ENCODE peak calls at places on chromosomes 5 and 9, in six cellular contexts. S is GM12892, U is transverse colon, N is ovary, P is upper lobe of left lung, E is IMR-90. D is an unnamed sample.

GRCh38 chr5:81626524-81626923 is 124.4 kb downstream of the SSBP2 start:
- DNase-seq in S (no peak), U (no peak), N (no peak), P (no peak), E (peak; percentile 90), D (no peak)

GRCh38 chr5:109865636-109866035 is 175.9 kb downstream of the MAN2A1 start:
- DNase-seq in S (no peak), U (no peak), N (peak; percentile 15), P (no peak), E (peak; percentile 98), D (no peak)

GRCh38 chr9:110076894-110077725 is 130.8 kb downstream of the C9orf152 start:
- DNase-seq in S (no peak), U (no peak), N (no peak), P (no peak), E (peak; percentile 79), D (no peak)

GRCh38 chr5:148697177-148697820 is 43.0 kb upstream of the HTR4 start:
- DNase-seq in S (no peak), U (no peak), N (no peak), P (no peak), E (peak; percentile 56), D (no peak)

GRCh38 chr5:131952286-131952857 is 6.9 kb upstream of the MEIKIN start:
- DNase-seq in S (no peak), U (no peak), N (no peak), P (no peak), E (peak; percentile 1), D (no peak)

GRCh38 chr5:65913519-65913918 is 12.9 kb upstream of the ERBIN start:
- DNase-seq in S (no peak), U (no peak), N (peak; percentile 18), P (no peak), E (peak; percentile 9), D (no peak)

GRCh38 chr5:98784411-98784810 is 10.9 kb downstream of the RGMB start:
- DNase-seq in S (no peak), U (no peak), N (no peak), P (no peak), E (no peak), D (no peak)

GRCh38 chr9:79652598-79652997 is 80.8 kb downstream of the TLE4 start:
- DNase-seq in S (no peak), U (no peak), N (no peak), P (no peak), E (peak; percentile 53), D (no peak)

GRCh38 chr9:110049699-110050450 is 158.1 kb downstream of the C9orf152 start:
- DNase-seq in S (no peak), U (peak; percentile 40), N (no peak), P (no peak), E (no peak), D (peak; percentile 87)

GRCh38 chr5:53478411-53479044 is 1.9 kb upstream of the FST start:
- DNase-seq in S (no peak), U (peak; percentile 11), N (no peak), P (no peak), E (peak; percentile 63), D (peak; percentile 72)

GRCh38 chr5:102901821-102902448 is 146.8 kb downstream of the PAM start:
- DNase-seq in S (no peak), U (no peak), N (no peak), P (no peak), E (no peak), D (no peak)

GRCh38 chr5:17895296-17896058 is 261.2 kb downstream of the TAF11L14 start:
- DNase-seq in S (no peak), U (no peak), N (no peak), P (no peak), E (no peak), D (no peak)

GRCh38 chr5:124328201-124328600 is 418.2 kb downstream of the ZNF608 start:
- DNase-seq in S (no peak), U (no peak), N (no peak), P (no peak), E (no peak), D (no peak)

GRCh38 chr9:90836396-90837080 is 34.9 kb downstream of the SYK start:
- DNase-seq in S (no peak), U (no peak), N (no peak), P (no peak), E (no peak), D (no peak)

GRCh38 chr9:124251605-124252366 is 6.0 kb upstream of the NEK6 start:
- DNase-seq in S (no peak), U (no peak), N (no peak), P (no peak), E (peak; percentile 78), D (no peak)

GRCh38 chr9:75086443-75087278 is 1.3 kb downstream of the NMRK1 start:
- DNase-seq in S (no peak), U (peak; percentile 39), N (peak; percentile 25), P (peak; percentile 40), E (no peak), D (peak; percentile 78)

GRCh38 chr5:85538362-85538761 is 1079.4 kb upstream of the COX7C start:
- DNase-seq in S (no peak), U (no peak), N (no peak), P (no peak), E (no peak), D (no peak)

GRCh38 chr9:79651251-79651795 is 79.6 kb downstream of the TLE4 start:
- DNase-seq in S (no peak), U (no peak), N (no peak), P (peak; percentile 58), E (no peak), D (peak; percentile 83)

GRCh38 chr5:57499262-57500050 is 16.8 kb upstream of the ACTBL2 start:
- DNase-seq in S (no peak), U (no peak), N (no peak), P (no peak), E (peak; percentile 69), D (no peak)

GRCh38 chr5:5140051-5141010 is at the start of gene ADAMTS16:
- DNase-seq in S (no peak), U (no peak), N (peak; percentile 47), P (no peak), E (no peak), D (no peak)

GRCh38 chr9:90078988-90079457 is 474.2 kb downstream of the GADD45G start:
- DNase-seq in S (no peak), U (no peak), N (no peak), P (no peak), E (no peak), D (no peak)

GRCh38 chr9:5186416-5187169 is 1.2 kb upstream of the INSL6 start:
- DNase-seq in S (no peak), U (peak; percentile 46), N (no peak), P (peak; percentile 58), E (peak; percentile 73), D (no peak)

GRCh38 chr9:99579964-99580363 is 241.7 kb upstream of the NR4A3 start:
- DNase-seq in S (no peak), U (no peak), N (no peak), P (peak; percentile 23), E (no peak), D (no peak)

GRCh38 chr5:12399868-12400267 is 495.6 kb upstream of the CTNND2 start:
- DNase-seq in S (no peak), U (no peak), N (no peak), P (no peak), E (no peak), D (no peak)

GRCh38 chr5:50889790-50890189 is 223.4 kb downstream of the PARP8 start:
- DNase-seq in S (no peak), U (no peak), N (no peak), P (no peak), E (no peak), D (no peak)
- TF ChIP-seq POLR2A in S (no peak), U (no peak), N (no peak), P (no peak), E (no peak), D (no peak)

GRCh38 chr9:120571443-120572257 is 8.3 kb downstream of the CDK5RAP2 start:
- DNase-seq in S (no peak), U (no peak), N (peak; percentile 22), P (peak; percentile 60), E (peak; percentile 85), D (no peak)
- TF ChIP-seq POLR2A in S (no peak), U (no peak), N (no peak), P (no peak), E (no peak), D (no peak)

DNA sequence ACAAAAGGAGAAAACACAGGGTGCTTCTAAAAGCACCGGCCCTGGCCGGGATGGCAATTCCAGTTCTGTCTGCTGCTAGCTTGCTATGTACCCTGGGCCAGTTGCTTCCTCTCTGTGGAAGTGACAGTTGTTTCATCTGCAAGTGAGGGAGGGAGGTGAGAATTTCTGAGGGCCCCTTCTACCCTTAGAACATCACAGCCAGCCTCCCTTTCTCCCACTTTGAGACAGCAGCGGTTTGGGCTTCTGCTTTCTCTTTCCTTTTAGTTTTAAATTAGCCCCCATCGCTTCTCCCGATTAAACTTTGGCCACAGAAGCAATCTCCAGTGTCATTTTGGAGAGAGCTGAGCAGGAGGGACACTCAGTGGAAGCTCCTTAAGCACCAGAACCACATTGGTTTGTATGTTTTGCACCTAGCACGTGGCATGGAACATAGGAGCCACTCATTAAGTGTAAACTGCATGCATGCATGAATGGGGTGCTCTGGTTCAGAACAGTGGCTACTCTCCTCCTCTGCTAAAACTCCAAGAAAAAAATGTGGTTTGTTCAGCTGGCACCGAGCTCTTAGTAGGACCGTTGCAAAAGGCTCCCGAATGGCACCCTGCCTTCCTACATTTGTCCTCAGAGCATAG is 17.5 kb upstream of the TNIP1 start:
- DNase-seq in S (no peak), U (no peak), N (no peak), P (no peak), E (no peak), D (no peak)
- TF ChIP-seq POLR2A in S (no peak), U (no peak), N (no peak), P (no peak), E (no peak), D (no peak)

GRCh38 chr9:129887210-129888084 is 52.2 kb downstream of the USP20 start:
- DNase-seq in S (no peak), U (peak; percentile 45), N (no peak), P (no peak), E (peak; percentile 81), D (peak; percentile 81)

GRCh38 chr9:129886226-129887174 is 51.2 kb downstream of the USP20 start:
- DNase-seq in S (no peak), U (peak; percentile 52), N (no peak), P (peak; percentile 39), E (no peak), D (peak; percentile 83)

GRCh38 chr9:129889461-129889935 is 54.2 kb downstream of the USP20 start:
- DNase-seq in S (no peak), U (no peak), N (no peak), P (no peak), E (no peak), D (peak; percentile 81)

GRCh38 chr9:129888809-129889460 is 53.7 kb downstream of the USP20 start:
- DNase-seq in S (no peak), U (no peak), N (no peak), P (no peak), E (no peak), D (peak; percentile 87)

DNA sequence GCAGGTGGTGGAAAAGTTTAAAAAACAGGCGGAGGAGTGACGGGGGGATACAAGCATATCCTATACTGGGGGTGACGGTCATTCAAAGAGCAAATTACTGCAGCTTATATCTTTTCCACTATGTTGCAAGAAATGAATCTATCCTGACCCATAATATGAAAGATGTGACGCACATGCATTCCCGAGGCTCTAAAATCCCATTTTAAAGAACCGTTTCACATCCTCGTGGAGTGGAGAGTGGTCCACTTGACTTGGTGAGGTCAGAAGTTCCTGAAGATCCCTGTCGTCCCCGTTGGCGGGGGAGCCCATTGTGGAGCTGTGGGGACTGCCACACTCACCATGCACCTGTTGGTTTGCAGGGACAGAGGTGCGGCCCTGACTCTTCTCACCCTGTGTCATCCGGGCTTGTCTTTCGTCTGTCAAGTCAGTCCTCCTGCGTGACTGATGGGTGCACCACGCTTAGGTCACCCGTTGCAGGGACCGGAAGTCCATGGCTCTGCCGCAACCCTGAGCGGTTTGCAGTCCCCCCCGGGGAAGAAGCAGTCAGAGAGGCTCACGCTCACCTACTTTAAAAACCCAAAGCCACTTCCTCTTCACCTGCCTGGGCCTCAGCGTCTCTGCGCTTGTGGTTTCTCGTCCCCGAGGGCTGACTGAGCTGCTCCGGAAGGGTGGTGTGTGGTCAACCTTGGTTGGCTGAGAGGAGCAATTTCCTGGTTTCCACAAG is 53.0 kb downstream of the USP20 start:
- DNase-seq in S (peak; percentile 66), U (peak; percentile 84), N (no peak), P (peak; percentile 77), E (no peak), D (peak; percentile 97)
- TF ChIP-seq POLR2A in S (peak; percentile 91), U (peak; percentile 61), N (no peak), P (no peak), E (no peak), D (peak; percentile 36)